ENCODE peak calls at places on chromosome X, in nine cellular contexts. K is MM.1S, E is GM23338, G is neural progenitor cell, W is SK-N-SH, J is PC-3, Q is GM23248, U is HCT116, C is hepatocyte. X is an unnamed sample.

GRCh38 chrX:153828723-153829548 is 1.4 kb downstream of the PDZD4 start:
- DNase-seq in K (no peak), E (peak; percentile 74), G (peak; percentile 76), W (peak; percentile 61), J (no peak), Q (peak; percentile 6), U (no peak), C (no peak), X (no peak)

GRCh38 chrX:46573331-46573895 is at the start of gene CHST7:
- DNase-seq in K (peak; percentile 72), E (peak; percentile 76), G (peak; percentile 88), W (peak; percentile 81), J (peak; percentile 76), Q (peak; percentile 81), U (peak; percentile 46), C (peak; percentile 68), X (peak; percentile 77)

GRCh38 chrX:45264865-45265264 is 64.2 kb upstream of the DIPK2B start:
- DNase-seq in K (no peak), E (no peak), G (no peak), W (peak; percentile 6), J (no peak), Q (no peak), U (no peak), C (no peak), X (no peak)

GRCh38 chrX:109472939-109473713 is 8.8 kb downstream of the GUCY2F start:
- DNase-seq in K (peak; percentile 8), E (peak; percentile 78), G (peak; percentile 85), W (peak; percentile 1), J (peak; percentile 28), Q (peak; percentile 66), U (peak; percentile 27), C (peak; percentile 38), X (peak; percentile 46)

GRCh38 chrX:123626962-123627361 is 105.9 kb downstream of the THOC2 start:
- DNase-seq in K (no peak), E (no peak), G (no peak), W (no peak), J (peak; percentile 55), Q (peak; percentile 66), U (no peak), C (no peak), X (no peak)

GRCh38 chrX:108245462-108245861 is 153.9 kb downstream of the ATG4A start:
- DNase-seq in K (no peak), E (peak; percentile 13), G (no peak), W (no peak), J (peak; percentile 7), Q (no peak), U (no peak), C (no peak), X (no peak)

GRCh38 chrX:97751016-97751415 is 867.3 kb downstream of the RPA4 start:
- DNase-seq in K (no peak), E (no peak), G (no peak), W (no peak), J (no peak), Q (no peak), U (no peak), C (no peak), X (no peak)

GRCh38 chrX:123696334-123696733 is 36.5 kb downstream of the THOC2 start:
- DNase-seq in K (no peak), E (no peak), G (no peak), W (no peak), J (peak; percentile 60), Q (no peak), U (no peak), C (no peak), X (no peak)

GRCh38 chrX:13340182-13340791 is 20.4 kb upstream of the ATXN3L start:
- DNase-seq in K (no peak), E (no peak), G (peak; percentile 17), W (no peak), J (no peak), Q (peak; percentile 57), U (no peak), C (no peak), X (no peak)

GRCh38 chrX:101785142-101785541 is 125.5 kb upstream of the ARMCX2 start:
- DNase-seq in K (no peak), E (no peak), G (no peak), W (no peak), J (no peak), Q (no peak), U (no peak), C (no peak), X (no peak)

GRCh38 chrX:136768469-136769084 is 12.2 kb downstream of the ARHGEF6 start:
- DNase-seq in K (no peak), E (no peak), G (no peak), W (peak; percentile 20), J (peak; percentile 83), Q (peak; percentile 93), U (peak; percentile 57), C (peak; percentile 15), X (peak; percentile 46)

GRCh38 chrX:115988825-115989224 is 181.7 kb upstream of the AGTR2 start:
- DNase-seq in K (no peak), E (peak; percentile 22), G (no peak), W (peak; percentile 16), J (peak; percentile 37), Q (peak; percentile 1), U (no peak), C (no peak), X (no peak)

GRCh38 chrX:150486011-150486410 is 82.4 kb upstream of the MTM1 start:
- DNase-seq in K (peak; percentile 28), E (peak; percentile 74), G (peak; percentile 72), W (peak; percentile 32), J (peak; percentile 61), Q (peak; percentile 74), U (peak; percentile 24), C (peak; percentile 51), X (peak; percentile 33)

GRCh38 chrX:91108761-91109160 is 325.9 kb upstream of the PABPC5 start:
- DNase-seq in K (no peak), E (no peak), G (peak; percentile 11), W (no peak), J (no peak), Q (no peak), U (no peak), C (peak; percentile 21), X (no peak)

GRCh38 chrX:22922961-22923360 is 76.8 kb upstream of the DDX53 start:
- DNase-seq in K (no peak), E (no peak), G (no peak), W (no peak), J (peak; percentile 10), Q (peak; percentile 66), U (no peak), C (no peak), X (no peak)

GRCh38 chrX:70427360-70427759 is 4.2 kb downstream of the GDPD2 start:
- DNase-seq in K (no peak), E (no peak), G (no peak), W (no peak), J (no peak), Q (no peak), U (no peak), C (no peak), X (no peak)

DNA sequence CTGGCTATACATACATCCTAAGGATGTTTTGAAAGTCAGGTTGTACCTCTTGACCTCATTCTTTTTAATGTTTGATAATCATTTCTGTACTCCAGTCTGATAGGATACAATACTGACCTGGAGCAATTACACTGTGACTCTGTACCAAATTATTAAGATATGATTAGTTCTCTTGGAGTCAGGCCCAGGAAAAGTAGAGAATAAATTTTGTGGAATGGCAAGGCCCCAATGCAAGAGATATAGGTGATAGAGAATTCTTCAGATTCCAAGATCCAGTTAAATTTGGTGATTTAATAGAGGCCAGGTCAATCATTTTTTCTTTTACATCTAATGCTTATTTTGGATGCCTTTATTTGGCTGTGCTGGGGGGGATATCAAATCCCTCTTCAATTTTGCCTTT is 36.7 kb upstream of the PLAC1 start:
- DNase-seq in K (no peak), E (no peak), G (no peak), W (no peak), J (no peak), Q (no peak), U (no peak), C (no peak), X (no peak)
- TF ChIP-seq EZH2phosphoT487 in K (no peak), E (no peak), G (no peak), W (no peak), J (no peak), Q (no peak), U (no peak), C (no peak), X (no peak)

GRCh38 chrX:53682885-53683555 is 3.5 kb downstream of the HUWE1 start:
- DNase-seq in K (peak; percentile 30), E (peak; percentile 68), G (peak; percentile 50), W (peak; percentile 47), J (peak; percentile 43), Q (peak; percentile 72), U (no peak), C (peak; percentile 55), X (peak; percentile 65)
- H3K79me2 ChIP-seq in K (peaks cover 70% of the 10 kb centered on the region), E (peaks cover 67% of the 10 kb centered on the region), G (peaks cover 74% of the 10 kb centered on the region), W (peaks cover 71% of the 10 kb centered on the region), J (peaks cover 79% of the 10 kb centered on the region), Q (peaks cover 70% of the 10 kb centered on the region), U (peaks cover 72% of the 10 kb centered on the region), C (peaks cover 62% of the 10 kb centered on the region), X (peaks cover 75% of the 10 kb centered on the region)

GRCh38 chrX:39808471-39808917 is 289.3 kb downstream of the BCOR start:
- DNase-seq in K (no peak), E (peak; percentile 24), G (no peak), W (peak; percentile 38), J (peak; percentile 32), Q (peak; percentile 78), U (no peak), C (peak; percentile 35), X (no peak)
- H3K4me3 ChIP-seq in K (no peak overlapping the region), E (no peak overlapping the region), G (no peak overlapping the region), W (no peak overlapping the region), J (no peak overlapping the region), Q (no peak overlapping the region), U (no peak overlapping the region), C (no peak overlapping the region), X (no peak overlapping the region)

GRCh38 chrX:78455901-78456300 is 128.5 kb upstream of the CYSLTR1 start:
- DNase-seq in K (no peak), E (no peak), G (no peak), W (no peak), J (peak; percentile 77), Q (peak; percentile 39), U (no peak), C (no peak), X (no peak)
- TF ChIP-seq EZH2phosphoT487 in K (no peak), E (no peak), G (no peak), W (no peak), J (no peak), Q (no peak), U (no peak), C (no peak), X (no peak)

GRCh38 chrX:1596676-1597344 is 5.4 kb downstream of the AKAP17A start:
- DNase-seq in K (no peak), E (no peak), G (no peak), W (no peak), J (no peak), Q (no peak), U (no peak), C (no peak), X (no peak)
- H3K79me2 ChIP-seq in K (peaks cover 62% of the 10 kb centered on the region), E (peaks cover 52% of the 10 kb centered on the region), G (peaks cover 54% of the 10 kb centered on the region), W (peaks cover 54% of the 10 kb centered on the region), J (peaks cover 45% of the 10 kb centered on the region), Q (peaks cover 84% of the 10 kb centered on the region), U (peaks cover 67% of the 10 kb centered on the region), C (peaks cover 56% of the 10 kb centered on the region), X (peaks cover 35% of the 10 kb centered on the region)